ENCODE peak calls at places on chromosomes 6 and 20, in ten cellular contexts. G, K, H, V, W, Y, F, T, L and N are unnamed samples.

GRCh38 chr20:47672886-47673670 is 112.2 kb downstream of the SULF2 start:
- DNase-seq in G (no peak), K (no peak), H (no peak), V (no peak), W (no peak), Y (peak), F (no peak), T (no peak), L (no peak), N (no peak)

GRCh38 chr20:43681991-43682410 is 15.1 kb downstream of the MYBL2 start:
- DNase-seq in G (no peak), K (no peak), H (no peak), V (no peak), W (no peak), Y (peak), F (no peak), T (no peak), L (no peak), N (no peak)

GRCh38 chr20:36778831-36779655 is 5.5 kb upstream of the DSN1 start:
- DNase-seq in G (no peak), K (no peak), H (no peak), V (no peak), W (no peak), Y (no peak), F (no peak), T (peak), L (no peak), N (no peak)

GRCh38 chr6:87487555-87487954 is 14.8 kb downstream of the SLC35A1 start:
- DNase-seq in G (no peak), K (no peak), H (no peak), V (no peak), W (no peak), Y (no peak), F (no peak), T (no peak), L (no peak), N (no peak)

GRCh38 chr6:90035047-90035678 is 140.9 kb downstream of the GJA10 start:
- DNase-seq in G (no peak), K (no peak), H (no peak), V (no peak), W (no peak), Y (no peak), F (no peak), T (no peak), L (no peak), N (no peak)

GRCh38 chr6:34602318-34603111 is 46.4 kb upstream of the SPDEF start:
- DNase-seq in G (no peak), K (no peak), H (no peak), V (no peak), W (no peak), Y (no peak), F (no peak), T (no peak), L (no peak), N (no peak)

GRCh38 chr20:64049887-64050260 is 435 bp upstream of the SOX18 start:
- DNase-seq in G (peak), K (no peak), H (no peak), V (no peak), W (no peak), Y (peak), F (no peak), T (peak), L (no peak), N (no peak)

GRCh38 chr6:51515052-51515402 is 572.4 kb downstream of the PKHD1 start:
- DNase-seq in G (no peak), K (no peak), H (no peak), V (no peak), W (no peak), Y (no peak), F (no peak), T (no peak), L (no peak), N (no peak)

GRCh38 chr6:121302882-121303281 is 31.4 kb downstream of the TBC1D32 start:
- DNase-seq in G (no peak), K (no peak), H (no peak), V (no peak), W (no peak), Y (no peak), F (no peak), T (no peak), L (no peak), N (no peak)